ENCODE peak calls at places on chromosomes 3 and 15, in ten cellular contexts. One of them, this sample, is unnamed.

GRCh38 chr3:171878441-171879225 is 35.5 kb downstream of the TMEM212 start:
- DNase-seq in HS-5: no peak
- DNase-seq in effector memory CD4-positive, alpha-beta T cell: no peak
- DNase-seq in Peyer's patch: no peak
- DNase-seq in tibial artery: no peak
- DNase-seq in astrocyte of the spinal cord: peak
- DNase-seq in iris pigment epithelial cell: peak
- DNase-seq in NCI-H1105 treated with DMSO at 0.1 percent for 48 hours: no peak
- DNase-seq in mammary epithelial cell: no peak
- DNase-seq in stimulated activated CD4-positive, alpha-beta T cell treated with anti-CD3 and anti-CD28 coated beads, TNF-alpha, amount 100 ng/mL, for 4 hours: no peak
- DNase-seq in this sample: no peak

GRCh38 chr3:50525987-50526386 is 22.6 kb upstream of the CACNA2D2 start:
- DNase-seq in HS-5: no peak
- DNase-seq in effector memory CD4-positive, alpha-beta T cell: no peak
- DNase-seq in Peyer's patch: no peak
- DNase-seq in tibial artery: peak
- DNase-seq in astrocyte of the spinal cord: peak
- DNase-seq in iris pigment epithelial cell: peak
- DNase-seq in NCI-H1105 treated with DMSO at 0.1 percent for 48 hours: no peak
- DNase-seq in mammary epithelial cell: peak
- DNase-seq in stimulated activated CD4-positive, alpha-beta T cell treated with anti-CD3 and anti-CD28 coated beads, TNF-alpha, amount 100 ng/mL, for 4 hours: peak
- DNase-seq in this sample: peak

GRCh38 chr3:190626951-190627620 is 113.2 kb downstream of the IL1RAP start:
- DNase-seq in HS-5: no peak
- DNase-seq in effector memory CD4-positive, alpha-beta T cell: no peak
- DNase-seq in Peyer's patch: no peak
- DNase-seq in tibial artery: no peak
- DNase-seq in astrocyte of the spinal cord: no peak
- DNase-seq in iris pigment epithelial cell: no peak
- DNase-seq in NCI-H1105 treated with DMSO at 0.1 percent for 48 hours: no peak
- DNase-seq in mammary epithelial cell: peak
- DNase-seq in stimulated activated CD4-positive, alpha-beta T cell treated with anti-CD3 and anti-CD28 coated beads, TNF-alpha, amount 100 ng/mL, for 4 hours: no peak
- DNase-seq in this sample: no peak

GRCh38 chr3:122239112-122239511 is 55.6 kb downstream of the CASR start:
- DNase-seq in HS-5: no peak
- DNase-seq in effector memory CD4-positive, alpha-beta T cell: no peak
- DNase-seq in Peyer's patch: no peak
- DNase-seq in tibial artery: no peak
- DNase-seq in astrocyte of the spinal cord: no peak
- DNase-seq in iris pigment epithelial cell: no peak
- DNase-seq in NCI-H1105 treated with DMSO at 0.1 percent for 48 hours: no peak
- DNase-seq in mammary epithelial cell: no peak
- DNase-seq in stimulated activated CD4-positive, alpha-beta T cell treated with anti-CD3 and anti-CD28 coated beads, TNF-alpha, amount 100 ng/mL, for 4 hours: no peak
- DNase-seq in this sample: no peak

GRCh38 chr3:141452045-141452444 is 34.8 kb upstream of the RASA2 start:
- DNase-seq in HS-5: no peak
- DNase-seq in effector memory CD4-positive, alpha-beta T cell: no peak
- DNase-seq in Peyer's patch: peak
- DNase-seq in tibial artery: no peak
- DNase-seq in astrocyte of the spinal cord: peak
- DNase-seq in iris pigment epithelial cell: peak
- DNase-seq in NCI-H1105 treated with DMSO at 0.1 percent for 48 hours: peak
- DNase-seq in mammary epithelial cell: peak
- DNase-seq in stimulated activated CD4-positive, alpha-beta T cell treated with anti-CD3 and anti-CD28 coated beads, TNF-alpha, amount 100 ng/mL, for 4 hours: no peak
- DNase-seq in this sample: no peak

GRCh38 chr3:143820466-143821221 is 27.6 kb downstream of the SLC9A9 start:
- DNase-seq in HS-5: no peak
- DNase-seq in effector memory CD4-positive, alpha-beta T cell: no peak
- DNase-seq in Peyer's patch: no peak
- DNase-seq in tibial artery: no peak
- DNase-seq in astrocyte of the spinal cord: peak
- DNase-seq in iris pigment epithelial cell: no peak
- DNase-seq in NCI-H1105 treated with DMSO at 0.1 percent for 48 hours: no peak
- DNase-seq in mammary epithelial cell: no peak
- DNase-seq in stimulated activated CD4-positive, alpha-beta T cell treated with anti-CD3 and anti-CD28 coated beads, TNF-alpha, amount 100 ng/mL, for 4 hours: no peak
- DNase-seq in this sample: no peak

GRCh38 chr15:43048935-43049334 is 56.9 kb downstream of the UBR1 start:
- DNase-seq in HS-5: no peak
- DNase-seq in effector memory CD4-positive, alpha-beta T cell: no peak
- DNase-seq in Peyer's patch: no peak
- DNase-seq in tibial artery: no peak
- DNase-seq in astrocyte of the spinal cord: no peak
- DNase-seq in iris pigment epithelial cell: no peak
- DNase-seq in NCI-H1105 treated with DMSO at 0.1 percent for 48 hours: no peak
- DNase-seq in mammary epithelial cell: no peak
- DNase-seq in stimulated activated CD4-positive, alpha-beta T cell treated with anti-CD3 and anti-CD28 coated beads, TNF-alpha, amount 100 ng/mL, for 4 hours: no peak
- DNase-seq in this sample: no peak

GRCh38 chr3:98763076-98763475 is at the start of gene ST3GAL6:
- DNase-seq in HS-5: no peak
- DNase-seq in effector memory CD4-positive, alpha-beta T cell: no peak
- DNase-seq in Peyer's patch: peak
- DNase-seq in tibial artery: peak
- DNase-seq in astrocyte of the spinal cord: no peak
- DNase-seq in iris pigment epithelial cell: peak
- DNase-seq in NCI-H1105 treated with DMSO at 0.1 percent for 48 hours: no peak
- DNase-seq in mammary epithelial cell: peak
- DNase-seq in stimulated activated CD4-positive, alpha-beta T cell treated with anti-CD3 and anti-CD28 coated beads, TNF-alpha, amount 100 ng/mL, for 4 hours: no peak
- DNase-seq in this sample: no peak

GRCh38 chr3:64873400-64873799 is 185.6 kb upstream of the ADAMTS9 start:
- DNase-seq in HS-5: no peak
- DNase-seq in effector memory CD4-positive, alpha-beta T cell: no peak
- DNase-seq in Peyer's patch: no peak
- DNase-seq in tibial artery: no peak
- DNase-seq in astrocyte of the spinal cord: no peak
- DNase-seq in iris pigment epithelial cell: peak
- DNase-seq in NCI-H1105 treated with DMSO at 0.1 percent for 48 hours: no peak
- DNase-seq in mammary epithelial cell: no peak
- DNase-seq in stimulated activated CD4-positive, alpha-beta T cell treated with anti-CD3 and anti-CD28 coated beads, TNF-alpha, amount 100 ng/mL, for 4 hours: no peak
- DNase-seq in this sample: no peak

GRCh38 chr3:114508976-114509375 is 215.1 kb downstream of the TIGIT start:
- DNase-seq in HS-5: no peak
- DNase-seq in effector memory CD4-positive, alpha-beta T cell: no peak
- DNase-seq in Peyer's patch: no peak
- DNase-seq in tibial artery: no peak
- DNase-seq in astrocyte of the spinal cord: no peak
- DNase-seq in iris pigment epithelial cell: peak
- DNase-seq in NCI-H1105 treated with DMSO at 0.1 percent for 48 hours: no peak
- DNase-seq in mammary epithelial cell: no peak
- DNase-seq in stimulated activated CD4-positive, alpha-beta T cell treated with anti-CD3 and anti-CD28 coated beads, TNF-alpha, amount 100 ng/mL, for 4 hours: no peak
- DNase-seq in this sample: no peak

GRCh38 chr3:72891053-72891855 is 3.4 kb downstream of the GXYLT2 start:
- DNase-seq in HS-5: peak
- DNase-seq in effector memory CD4-positive, alpha-beta T cell: no peak
- DNase-seq in Peyer's patch: no peak
- DNase-seq in tibial artery: no peak
- DNase-seq in astrocyte of the spinal cord: peak
- DNase-seq in iris pigment epithelial cell: peak
- DNase-seq in NCI-H1105 treated with DMSO at 0.1 percent for 48 hours: peak
- DNase-seq in mammary epithelial cell: peak
- DNase-seq in stimulated activated CD4-positive, alpha-beta T cell treated with anti-CD3 and anti-CD28 coated beads, TNF-alpha, amount 100 ng/mL, for 4 hours: no peak
- DNase-seq in this sample: no peak

GRCh38 chr3:87626471-87626995 is 350.1 kb upstream of the POU1F1 start:
- DNase-seq in HS-5: peak
- DNase-seq in effector memory CD4-positive, alpha-beta T cell: no peak
- DNase-seq in Peyer's patch: no peak
- DNase-seq in tibial artery: no peak
- DNase-seq in astrocyte of the spinal cord: peak
- DNase-seq in iris pigment epithelial cell: no peak
- DNase-seq in NCI-H1105 treated with DMSO at 0.1 percent for 48 hours: no peak
- DNase-seq in mammary epithelial cell: no peak
- DNase-seq in stimulated activated CD4-positive, alpha-beta T cell treated with anti-CD3 and anti-CD28 coated beads, TNF-alpha, amount 100 ng/mL, for 4 hours: no peak
- DNase-seq in this sample: no peak

GRCh38 chr3:56089739-56090138 is 378.5 kb downstream of the ERC2 start:
- DNase-seq in HS-5: no peak
- DNase-seq in effector memory CD4-positive, alpha-beta T cell: no peak
- DNase-seq in Peyer's patch: no peak
- DNase-seq in tibial artery: no peak
- DNase-seq in astrocyte of the spinal cord: no peak
- DNase-seq in iris pigment epithelial cell: no peak
- DNase-seq in NCI-H1105 treated with DMSO at 0.1 percent for 48 hours: no peak
- DNase-seq in mammary epithelial cell: no peak
- DNase-seq in stimulated activated CD4-positive, alpha-beta T cell treated with anti-CD3 and anti-CD28 coated beads, TNF-alpha, amount 100 ng/mL, for 4 hours: no peak
- DNase-seq in this sample: no peak